ENCODE peak calls at places on chromosomes 3 and 15, in five cellular contexts. B, O, C, R and T are unnamed samples.

GRCh38 chr3:169169340-169169963 is 494.1 kb downstream of the MECOM start:
- DNase-seq in B (no peak), O (no peak), C (no peak), R (no peak), T (no peak)

GRCh38 chr3:117350386-117350785 is 640.8 kb downstream of the TUSC7 start:
- DNase-seq in B (no peak), O (no peak), C (no peak), R (no peak), T (no peak)

GRCh38 chr15:35181538-35181937 is 96.4 kb upstream of the NANOGP8 start:
- DNase-seq in B (no peak), O (no peak), C (no peak), R (peak), T (peak)

GRCh38 chr15:101528108-101528916 is 38.8 kb upstream of the PCSK6 start:
- DNase-seq in B (no peak), O (peak), C (peak), R (no peak), T (no peak)

GRCh38 chr3:159655202-159655601 is 333.4 kb upstream of the IL12A start:
- DNase-seq in B (no peak), O (no peak), C (no peak), R (no peak), T (no peak)

GRCh38 chr3:177287231-177287630 is 89.9 kb upstream of the TBL1XR1 start:
- DNase-seq in B (no peak), O (no peak), C (no peak), R (no peak), T (no peak)

GRCh38 chr3:105470851-105471250 is 104.1 kb downstream of the ALCAM start:
- DNase-seq in B (no peak), O (no peak), C (no peak), R (no peak), T (no peak)

GRCh38 chr3:121648219-121648958 is 12.3 kb downstream of the HCLS1 start:
- DNase-seq in B (no peak), O (no peak), C (no peak), R (no peak), T (no peak)

GRCh38 chr3:181711325-181712135 is at the start of gene SOX2:
- DNase-seq in B (peak), O (peak), C (peak), R (no peak), T (peak)

DNA sequence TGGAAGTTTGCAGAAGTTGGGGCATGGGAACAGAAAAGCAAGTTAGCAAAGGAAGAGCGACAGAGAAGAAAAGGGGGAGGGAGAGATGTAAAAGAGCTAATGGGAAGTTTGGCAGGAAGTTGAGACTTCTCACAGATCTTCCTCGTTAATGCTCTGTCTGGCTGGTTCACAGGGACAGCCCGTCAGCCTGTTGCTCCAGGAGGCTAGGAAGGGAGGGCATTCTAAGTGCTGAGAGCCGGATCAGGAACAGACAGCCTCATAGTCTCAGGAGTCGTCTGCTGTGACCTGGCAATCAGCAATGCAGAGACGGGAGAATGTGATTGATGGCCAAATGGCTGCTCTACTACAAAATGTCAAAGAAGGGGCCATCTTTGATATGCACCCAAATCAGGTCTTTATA is 150.3 kb downstream of the AGBL1 start:
- DNase-seq in B (no peak), O (no peak), C (no peak), R (no peak), T (no peak)
- TF ChIP-seq SP1 in B (no peak), O (no peak), C (no peak), R (no peak), T (no peak)

DNA sequence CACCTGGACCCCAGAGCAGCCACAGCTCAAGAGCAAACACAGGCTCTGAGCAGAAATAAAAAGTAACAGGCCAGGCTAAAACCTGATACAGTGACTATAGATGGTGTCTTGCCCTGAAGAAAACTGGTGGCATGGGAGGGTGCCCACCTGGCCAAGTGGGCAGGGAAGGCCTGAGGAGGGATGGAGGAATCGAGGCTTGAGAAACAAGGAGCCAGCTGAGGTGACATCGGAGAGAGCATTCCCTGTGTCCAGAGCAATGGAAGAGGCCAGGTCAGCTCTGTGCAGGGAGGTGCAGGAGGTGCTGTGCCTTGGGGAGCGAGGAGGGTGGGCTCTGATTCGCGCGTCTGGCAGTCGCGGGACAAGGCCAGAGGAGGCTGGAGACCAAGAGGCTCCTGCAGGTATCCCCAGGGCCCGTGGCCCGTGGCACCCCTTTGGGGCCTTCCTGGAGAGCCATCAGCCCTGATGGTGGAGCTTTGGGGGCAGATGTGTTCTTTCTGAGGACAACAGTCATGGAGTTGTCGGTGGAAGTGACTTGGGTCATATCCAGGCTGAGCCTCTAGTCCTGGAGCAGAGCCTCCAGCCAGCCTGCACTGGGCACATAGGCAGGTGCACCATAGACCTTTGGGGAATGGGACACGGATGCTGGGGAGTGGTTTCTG is 56.1 kb downstream of the PLXNA1 start:
- DNase-seq in B (no peak), O (no peak), C (no peak), R (no peak), T (no peak)
- TF ChIP-seq POLR2AphosphoS5 in B (no peak), O (no peak), C (no peak), R (no peak), T (no peak)

GRCh38 chr15:68500363-68501317 is 68.7 kb upstream of the ITGA11 start:
- DNase-seq in B (no peak), O (peak), C (no peak), R (no peak), T (no peak)
- TF ChIP-seq SP1 in B (no peak), O (no peak), C (no peak), R (no peak), T (no peak)

DNA sequence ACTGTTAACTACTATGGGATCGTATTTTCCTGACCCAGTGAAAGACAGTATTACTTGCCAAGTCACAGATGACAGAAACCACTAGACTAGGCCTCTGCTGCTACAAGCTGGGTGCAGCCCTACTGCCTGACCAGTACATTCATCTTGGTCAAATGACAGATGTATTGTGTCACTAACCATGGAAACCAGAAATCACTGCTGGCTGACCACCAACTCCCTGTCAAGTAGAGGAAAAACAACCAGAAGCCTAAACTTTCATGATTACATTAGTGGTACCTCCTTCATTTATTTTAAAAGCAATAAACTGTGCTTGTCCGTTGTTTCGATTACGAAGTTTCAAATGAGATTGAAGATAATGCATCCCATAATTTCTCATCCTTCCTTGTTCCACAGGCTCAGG is 309.8 kb downstream of the LSAMP start:
- DNase-seq in B (no peak), O (no peak), C (no peak), R (no peak), T (no peak)
- TF ChIP-seq POLR2AphosphoS5 in B (no peak), O (no peak), C (no peak), R (no peak), T (no peak)

GRCh38 chr3:41961061-41961749 is 698 bp downstream of the ULK4 start:
- DNase-seq in B (peak), O (peak), C (peak), R (no peak), T (peak)
- TF ChIP-seq SP1 in B (no peak), O (no peak), C (no peak), R (no peak), T (no peak)

GRCh38 chr15:90184119-90184785 is 16.9 kb upstream of the SEMA4B start:
- DNase-seq in B (peak), O (no peak), C (peak), R (peak), T (peak)
- TF ChIP-seq POLR2AphosphoS5 in B (peak), O (no peak), C (no peak), R (no peak), T (no peak)